ENCODE peak calls at places on chromosomes 3 and 15, in ten cellular contexts. X, V, G, I, N, T, B, Q, S and L are unnamed samples.
A peak's percentile ranks its signal among the peaks of the same experiment; 100 is the strongest.

GRCh38 chr3:77411990-77412389 is 372.1 kb downstream of the ROBO2 start:
- DNase-seq in B (no peak), I (no peak), G (no peak), X (no peak), T (no peak), N (no peak), Q (no peak), V (no peak), S (peak; percentile 41), L (no peak)

GRCh38 chr15:81312790-81313543 is 11.0 kb downstream of the STARD5 start:
- DNase-seq in V (no peak), S (peak; percentile 87), T (no peak), X (no peak), B (no peak), Q (no peak), G (peak; percentile 99), N (peak; percentile 99), I (no peak), L (no peak)

GRCh38 chr15:84654689-84655453 is 788 bp upstream of the WDR73 start:
- DNase-seq in N (peak; percentile 83), I (peak; percentile 67), X (peak; percentile 54), B (peak; percentile 70), S (peak; percentile 49), G (peak; percentile 81), V (peak; percentile 64), Q (peak; percentile 82), T (peak; percentile 92), L (peak; percentile 34)

GRCh38 chr3:13378155-13378554 is 42.0 kb downstream of the NUP210 start:
- DNase-seq in G (peak; percentile 37), I (no peak), T (no peak), S (no peak), X (no peak), V (no peak), B (no peak), Q (no peak), N (peak; percentile 67), L (no peak)

GRCh38 chr3:120741837-120742197 is 499 bp downstream of the RABL3 start:
- DNase-seq in T (no peak), V (no peak), I (peak; percentile 17), S (no peak), N (peak; percentile 62), X (no peak), G (peak; percentile 54), B (no peak), Q (no peak), L (peak; percentile 14)

GRCh38 chr3:25473246-25473645 is 45.2 kb downstream of the RARB start:
- DNase-seq in G (no peak), N (peak; percentile 85), T (no peak), V (no peak), Q (no peak), B (no peak), I (no peak), S (no peak), X (no peak), L (no peak)

GRCh38 chr15:66024116-66024515 is 154.8 kb downstream of the RAB11A start:
- DNase-seq in V (no peak), G (no peak), N (no peak), X (no peak), S (no peak), B (no peak), Q (no peak), I (no peak), T (no peak), L (no peak)

GRCh38 chr3:131762981-131763380 is 260.2 kb upstream of the MRPL3 start:
- DNase-seq in B (no peak), Q (no peak), I (no peak), T (no peak), G (peak; percentile 15), N (no peak), S (no peak), X (no peak), V (no peak), L (peak; percentile 83)

GRCh38 chr3:13135811-13136321 is 62.6 kb upstream of the IQSEC1 start:
- DNase-seq in G (no peak), I (no peak), N (no peak), X (no peak), B (no peak), Q (no peak), V (no peak), S (no peak), T (no peak), L (no peak)

GRCh38 chr3:170703121-170703588 is 117.3 kb upstream of the SLC7A14 start:
- DNase-seq in B (no peak), S (peak; percentile 60), G (peak; percentile 96), V (no peak), Q (no peak), T (no peak), X (no peak), N (peak; percentile 95), I (no peak), L (no peak)

GRCh38 chr3:59150039-59150438 is 100.2 kb upstream of the CFAP20DC start:
- DNase-seq in S (no peak), X (no peak), B (no peak), V (no peak), T (no peak), N (no peak), I (no peak), Q (no peak), G (no peak), L (no peak)

GRCh38 chr3:115279939-115280338 is 132.9 kb upstream of the ZBTB20 start:
- DNase-seq in G (peak; percentile 71), N (no peak), I (no peak), X (no peak), T (no peak), Q (no peak), B (no peak), V (no peak), S (no peak), L (no peak)

GRCh38 chr3:83435173-83435572 is 1523.6 kb upstream of the CADM2 start:
- DNase-seq in I (no peak), T (no peak), G (no peak), Q (no peak), N (no peak), S (no peak), X (peak; percentile 13), V (no peak), B (peak; percentile 5), L (no peak)

GRCh38 chr15:44207643-44208042 is 12.6 kb upstream of the FRMD5 start:
- DNase-seq in G (peak; percentile 73), T (peak; percentile 62), Q (no peak), X (no peak), I (no peak), S (no peak), B (no peak), N (peak; percentile 89), V (no peak), L (no peak)

GRCh38 chr15:57405133-57405532 is 28.8 kb downstream of the CGNL1 start:
- DNase-seq in B (no peak), T (no peak), I (no peak), Q (no peak), N (no peak), V (no peak), G (no peak), S (no peak), X (no peak), L (no peak)

GRCh38 chr15:25181290-25182097 is 226.7 kb downstream of the SNRPN start:
- DNase-seq in V (no peak), T (no peak), X (no peak), N (no peak), S (no peak), Q (no peak), B (no peak), G (no peak), I (no peak), L (no peak)

GRCh38 chr3:83216919-83217594 is 1455.6 kb upstream of the GBE1 start:
- DNase-seq in N (no peak), I (no peak), X (no peak), S (no peak), B (no peak), T (no peak), G (no peak), Q (no peak), V (no peak), L (no peak)

GRCh38 chr3:146271180-146271579 is 20.3 kb upstream of the PLSCR4 start:
- DNase-seq in N (no peak), B (no peak), Q (no peak), V (no peak), S (no peak), I (no peak), G (peak; percentile 5), X (no peak), T (no peak), L (no peak)

GRCh38 chr3:23884481-23884880 is 32.3 kb downstream of the NKIRAS1 start:
- DNase-seq in B (peak; percentile 33), G (peak; percentile 18), I (no peak), N (no peak), V (no peak), S (no peak), Q (no peak), T (no peak), X (no peak), L (no peak)

GRCh38 chr3:170154569-170155143 is 26.9 kb downstream of the PHC3 start:
- DNase-seq in S (no peak), X (no peak), I (peak; percentile 70), V (no peak), G (no peak), Q (no peak), B (no peak), N (no peak), T (no peak), L (no peak)

GRCh38 chr3:130480736-130481135 is 36.2 kb upstream of the COL6A6 start:
- DNase-seq in B (peak; percentile 72), I (no peak), G (peak; percentile 72), V (no peak), T (no peak), X (no peak), Q (no peak), S (peak; percentile 63), N (no peak), L (no peak)

GRCh38 chr3:192904632-192905289 is 12.9 kb downstream of the MB21D2 start:
- DNase-seq in S (no peak), T (no peak), I (no peak), V (no peak), X (no peak), N (peak; percentile 40), G (no peak), Q (no peak), B (no peak), L (no peak)

GRCh38 chr15:56468271-56468912 is 3.5 kb upstream of the MNS1 start:
- DNase-seq in Q (no peak), G (peak; percentile 42), N (peak; percentile 56), X (no peak), V (no peak), B (no peak), T (no peak), S (no peak), I (peak; percentile 38), L (no peak)

GRCh38 chr3:99799420-99799819 is 18.2 kb upstream of the CMSS1 start:
- DNase-seq in V (no peak), N (no peak), T (no peak), G (no peak), S (no peak), X (no peak), B (no peak), Q (no peak), I (no peak), L (no peak)

GRCh38 chr3:133153382-133153781 is 115.2 kb downstream of the TMEM108 start:
- DNase-seq in V (no peak), N (no peak), T (no peak), S (no peak), Q (no peak), I (no peak), B (no peak), G (no peak), X (no peak), L (no peak)

GRCh38 chr3:100083209-100083608 is 31.1 kb downstream of the FILIP1L start:
- DNase-seq in B (no peak), T (no peak), I (no peak), N (no peak), X (no peak), G (no peak), Q (no peak), S (no peak), V (no peak), L (no peak)

GRCh38 chr15:63140936-63141335 is 16.3 kb downstream of the RPS27L start:
- DNase-seq in V (no peak), X (no peak), I (no peak), T (no peak), G (no peak), Q (no peak), N (no peak), B (no peak), S (no peak), L (no peak)

GRCh38 chr15:58980351-58980939 is 7.0 kb upstream of the RNF111 start:
- DNase-seq in S (no peak), Q (peak; percentile 7), G (peak; percentile 64), T (peak; percentile 69), I (peak; percentile 25), X (peak; percentile 17), V (no peak), B (no peak), N (peak; percentile 47), L (no peak)